ENCODE peak calls at places on chromosome X, in ten cellular contexts. N is NT2/D1, B is fibroblast of mammary gland, S is Peyer's patch, G is heart right ventricle, O is HTR-8/SVneo, C is islet precursor cell, W is neural crest cell, K is SK-N-DZ, U is AG04450. M is an unnamed sample.

GRCh38 chrX:148500428-148501120 is at the start of gene AFF2:
- DNase-seq in N (no peak), B (peak), S (peak), G (peak), O (no peak), C (peak), W (peak), K (peak), U (no peak), M (peak)

GRCh38 chrX:638482-639131 is 8.0 kb downstream of the SHOX start:
- DNase-seq in N (no peak), B (no peak), S (no peak), G (no peak), O (no peak), C (no peak), W (no peak), K (no peak), U (no peak), M (no peak)

GRCh38 chrX:71514367-71515038 is 18.4 kb upstream of the OGT start:
- DNase-seq in N (no peak), B (no peak), S (peak), G (no peak), O (no peak), C (no peak), W (no peak), K (no peak), U (no peak), M (no peak)

GRCh38 chrX:105820247-105820646 is 2.1 kb upstream of the NRK start:
- DNase-seq in N (no peak), B (no peak), S (no peak), G (no peak), O (no peak), C (peak), W (no peak), K (no peak), U (no peak), M (no peak)

GRCh38 chrX:96140796-96141195 is 543.8 kb upstream of the DIAPH2 start:
- DNase-seq in N (no peak), B (no peak), S (no peak), G (no peak), O (no peak), C (no peak), W (no peak), K (no peak), U (no peak), M (no peak)

GRCh38 chrX:15328131-15328530 is 7.2 kb downstream of the PIGA start:
- DNase-seq in N (no peak), B (no peak), S (no peak), G (no peak), O (no peak), C (no peak), W (no peak), K (no peak), U (no peak), M (no peak)

GRCh38 chrX:103404225-103405008 is 28.1 kb downstream of the BEX3 start:
- DNase-seq in N (peak), B (peak), S (peak), G (peak), O (peak), C (peak), W (peak), K (peak), U (peak), M (peak)

GRCh38 chrX:33726281-33727160 is 405.6 kb downstream of the FAM47A start:
- DNase-seq in N (no peak), B (no peak), S (no peak), G (peak), O (no peak), C (peak), W (peak), K (no peak), U (no peak), M (no peak)

GRCh38 chrX:47166126-47166525 is 21.1 kb downstream of the RBM10 start:
- DNase-seq in N (no peak), B (peak), S (peak), G (no peak), O (no peak), C (no peak), W (no peak), K (no peak), U (no peak), M (no peak)

GRCh38 chrX:110086162-110086915 is 83.4 kb downstream of the TMEM164 start:
- DNase-seq in N (no peak), B (peak), S (no peak), G (no peak), O (no peak), C (no peak), W (no peak), K (no peak), U (peak), M (peak)

GRCh38 chrX:43878902-43879526 is 3.2 kb downstream of the MAOB start:
- DNase-seq in N (no peak), B (no peak), S (no peak), G (no peak), O (no peak), C (no peak), W (no peak), K (no peak), U (no peak), M (no peak)

GRCh38 chrX:154485150-154486051 is 1.0 kb downstream of the UBL4A start:
- DNase-seq in N (no peak), B (no peak), S (no peak), G (no peak), O (no peak), C (no peak), W (no peak), K (no peak), U (no peak), M (no peak)

GRCh38 chrX:48902776-48903175 is 5.0 kb downstream of the PQBP1 start:
- DNase-seq in N (no peak), B (no peak), S (no peak), G (no peak), O (no peak), C (no peak), W (no peak), K (no peak), U (no peak), M (no peak)

GRCh38 chrX:36160056-36160455 is 240.5 kb downstream of the CFAP47 start:
- DNase-seq in N (no peak), B (no peak), S (no peak), G (no peak), O (no peak), C (no peak), W (no peak), K (no peak), U (no peak), M (no peak)

GRCh38 chrX:87409113-87409841 is 108.3 kb upstream of the KLHL4 start:
- DNase-seq in N (peak), B (peak), S (no peak), G (peak), O (peak), C (peak), W (no peak), K (no peak), U (no peak), M (peak)

GRCh38 chrX:120029354-120029753 is 48.1 kb downstream of the RHOXF2B start:
- DNase-seq in N (no peak), B (no peak), S (no peak), G (no peak), O (no peak), C (no peak), W (no peak), K (no peak), U (no peak), M (no peak)

GRCh38 chrX:65697173-65697572 is 29.7 kb downstream of the MSN start:
- DNase-seq in N (no peak), B (peak), S (peak), G (no peak), O (no peak), C (no peak), W (no peak), K (no peak), U (no peak), M (peak)

GRCh38 chrX:9141496-9141895 is 107.6 kb upstream of the FAM9B start:
- DNase-seq in N (no peak), B (peak), S (no peak), G (no peak), O (no peak), C (no peak), W (no peak), K (no peak), U (peak), M (peak)

GRCh38 chrX:154731881-154732280 is 19.0 kb downstream of the GAB3 start:
- DNase-seq in N (no peak), B (peak), S (no peak), G (no peak), O (no peak), C (no peak), W (no peak), K (no peak), U (no peak), M (peak)

GRCh38 chrX:40105791-40106676 is 8.3 kb upstream of the BCOR start:
- DNase-seq in N (no peak), B (no peak), S (peak), G (peak), O (no peak), C (no peak), W (peak), K (peak), U (no peak), M (no peak)

GRCh38 chrX:124534530-124534929 is 188.2 kb downstream of the SH2D1A start:
- DNase-seq in N (peak), B (no peak), S (no peak), G (no peak), O (no peak), C (no peak), W (no peak), K (no peak), U (no peak), M (no peak)

GRCh38 chrX:98231003-98231402 is 1347.3 kb downstream of the RPA4 start:
- DNase-seq in N (no peak), B (no peak), S (no peak), G (no peak), O (no peak), C (no peak), W (no peak), K (no peak), U (no peak), M (no peak)

GRCh38 chrX:123993326-123993725 is 31.8 kb downstream of the STAG2 start:
- DNase-seq in N (no peak), B (peak), S (no peak), G (no peak), O (peak), C (no peak), W (no peak), K (no peak), U (peak), M (peak)